ENCODE peak calls at places on chromosomes 1 and 21, in four cellular contexts. One of them, this sample, is unnamed.

GRCh38 chr1:161511018-161511755 is 5.9 kb downstream of the FCGR2A start:
- DNase-seq in H1: no peak
- DNase-seq in GM12878: no peak
- DNase-seq in HepG2: no peak
- DNase-seq in this sample: no peak

GRCh38 chr1:26540346-26540745 is 10.8 kb downstream of the RPS6KA1 start:
- DNase-seq in H1: no peak
- DNase-seq in GM12878: no peak
- DNase-seq in HepG2: no peak
- DNase-seq in this sample: no peak

GRCh38 chr1:209600541-209600940 is 17.0 kb downstream of the CAMK1G start:
- DNase-seq in H1: no peak
- DNase-seq in GM12878: no peak
- DNase-seq in HepG2: no peak
- DNase-seq in this sample: no peak

GRCh38 chr1:4630561-4630960 is 23.8 kb upstream of the AJAP1 start:
- DNase-seq in H1: no peak
- DNase-seq in GM12878: no peak
- DNase-seq in HepG2: no peak
- DNase-seq in this sample: no peak

GRCh38 chr21:25421327-25422028 is 185.8 kb downstream of the MRPL39 start:
- DNase-seq in H1: no peak
- DNase-seq in GM12878: peak; percentile 93
- DNase-seq in HepG2: no peak
- DNase-seq in this sample: no peak

GRCh38 chr1:94209425-94209824 is 28.0 kb downstream of the ARHGAP29 start:
- DNase-seq in H1: no peak
- DNase-seq in GM12878: no peak
- DNase-seq in HepG2: peak; percentile 64
- DNase-seq in this sample: no peak

GRCh38 chr1:241883159-241883558 is 35.2 kb downstream of the EXO1 start:
- DNase-seq in H1: no peak
- DNase-seq in GM12878: no peak
- DNase-seq in HepG2: no peak
- DNase-seq in this sample: no peak

GRCh38 chr1:28885982-28886730 is 28.2 kb upstream of the EPB41 start:
- DNase-seq in H1: no peak
- DNase-seq in GM12878: no peak
- DNase-seq in HepG2: no peak
- DNase-seq in this sample: no peak

GRCh38 chr1:17119076-17119743 is at the start of gene PADI2:
- DNase-seq in H1: peak; percentile 89
- DNase-seq in GM12878: no peak
- DNase-seq in HepG2: no peak
- DNase-seq in this sample: peak; percentile 96

GRCh38 chr1:160629286-160630210 is 17.3 kb downstream of the SLAMF1 start:
- DNase-seq in H1: no peak
- DNase-seq in GM12878: no peak
- DNase-seq in HepG2: no peak
- DNase-seq in this sample: no peak

GRCh38 chr1:39761557-39762260 is 9.4 kb downstream of the OXCT2 start:
- DNase-seq in H1: no peak
- DNase-seq in GM12878: no peak
- DNase-seq in HepG2: no peak
- DNase-seq in this sample: no peak

GRCh38 chr1:30405081-30405480 is 318.3 kb downstream of the MATN1 start:
- DNase-seq in H1: no peak
- DNase-seq in GM12878: no peak
- DNase-seq in HepG2: no peak
- DNase-seq in this sample: no peak

GRCh38 chr1:46717654-46718053 is 1.3 kb downstream of the EFCAB14 start:
- DNase-seq in H1: no peak
- DNase-seq in GM12878: no peak
- DNase-seq in HepG2: no peak
- DNase-seq in this sample: no peak

GRCh38 chr1:10693497-10694273 is 102.8 kb downstream of the CASZ1 start:
- DNase-seq in H1: peak; percentile 59
- DNase-seq in GM12878: no peak
- DNase-seq in HepG2: no peak
- DNase-seq in this sample: peak; percentile 74

GRCh38 chr1:27004471-27005165 is 8.0 kb downstream of the TENT5B start:
- DNase-seq in H1: peak; percentile 74
- DNase-seq in GM12878: no peak
- DNase-seq in HepG2: no peak
- DNase-seq in this sample: peak; percentile 57

GRCh38 chr1:11178021-11179015 is 10.8 kb upstream of the ANGPTL7 start:
- DNase-seq in H1: no peak
- DNase-seq in GM12878: no peak
- DNase-seq in HepG2: no peak
- DNase-seq in this sample: no peak

GRCh38 chr21:19807231-19807630 is 1191.0 kb upstream of the NCAM2 start:
- DNase-seq in H1: no peak
- DNase-seq in GM12878: no peak
- DNase-seq in HepG2: no peak
- DNase-seq in this sample: no peak

GRCh38 chr1:26016944-26017545 is 4.5 kb upstream of the EXTL1 start:
- DNase-seq in H1: no peak
- DNase-seq in GM12878: no peak
- DNase-seq in HepG2: no peak
- DNase-seq in this sample: no peak

GRCh38 chr1:54332781-54333585 is 73.2 kb downstream of the SSBP3 start:
- DNase-seq in H1: no peak
- DNase-seq in GM12878: no peak
- DNase-seq in HepG2: no peak
- DNase-seq in this sample: no peak

GRCh38 chr1:55063562-55063942 is 24.2 kb downstream of the PCSK9 start:
- DNase-seq in H1: no peak
- DNase-seq in GM12878: no peak
- DNase-seq in HepG2: no peak
- DNase-seq in this sample: no peak

GRCh38 chr1:11320153-11320936 is 47.3 kb downstream of the UBIAD1 start:
- DNase-seq in H1: peak; percentile 91
- DNase-seq in GM12878: no peak
- DNase-seq in HepG2: peak; percentile 16
- DNase-seq in this sample: peak; percentile 76

GRCh38 chr1:41762251-41762650 is 156.5 kb downstream of the HIVEP3 start:
- DNase-seq in H1: no peak
- DNase-seq in GM12878: no peak
- DNase-seq in HepG2: no peak
- DNase-seq in this sample: no peak

GRCh38 chr1:240091614-240092300 is at the start of gene FMN2:
- DNase-seq in H1: peak; percentile 67
- DNase-seq in GM12878: no peak
- DNase-seq in HepG2: peak; percentile 0
- DNase-seq in this sample: peak; percentile 94

GRCh38 chr21:21268061-21268471 is 269.9 kb downstream of the NCAM2 start:
- DNase-seq in H1: no peak
- DNase-seq in GM12878: no peak
- DNase-seq in HepG2: no peak
- DNase-seq in this sample: no peak

DNA sequence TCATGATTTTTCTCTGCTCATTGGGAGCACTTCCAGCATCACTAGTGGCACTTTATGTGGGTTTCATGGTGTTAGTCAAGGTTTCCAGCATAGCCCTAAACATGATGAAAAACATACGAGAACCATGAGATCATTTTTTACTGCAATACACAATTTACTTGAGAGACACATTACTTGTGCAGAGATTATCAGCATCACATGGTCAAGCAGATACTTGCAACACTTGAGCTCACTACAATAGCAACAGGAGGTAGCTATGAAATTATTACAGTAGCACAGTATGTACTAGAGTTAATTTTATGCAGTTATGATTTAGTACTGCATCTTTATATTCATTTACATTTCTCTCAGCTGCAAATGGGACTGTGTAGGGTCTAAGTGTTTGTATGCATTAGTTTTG is 36.3 kb downstream of the ITGB3BP start:
- DNase-seq in H1: no peak
- DNase-seq in GM12878: no peak
- DNase-seq in HepG2: no peak
- DNase-seq in this sample: peak; percentile 10
- TF ChIP-seq TCF12 in H1: no peak
- TF ChIP-seq TCF12 in GM12878: no peak
- TF ChIP-seq TCF12 in HepG2: no peak
- TF ChIP-seq TCF12 in this sample: no peak

GRCh38 chr1:206814716-206815341 is 42.5 kb upstream of the IL10 start:
- DNase-seq in H1: no peak
- DNase-seq in GM12878: no peak
- DNase-seq in HepG2: no peak
- DNase-seq in this sample: peak; percentile 74
- TF ChIP-seq SIN3A in H1: no peak
- TF ChIP-seq SIN3A in GM12878: no peak
- TF ChIP-seq SIN3A in HepG2: no peak
- TF ChIP-seq SIN3A in this sample: no peak

DNA sequence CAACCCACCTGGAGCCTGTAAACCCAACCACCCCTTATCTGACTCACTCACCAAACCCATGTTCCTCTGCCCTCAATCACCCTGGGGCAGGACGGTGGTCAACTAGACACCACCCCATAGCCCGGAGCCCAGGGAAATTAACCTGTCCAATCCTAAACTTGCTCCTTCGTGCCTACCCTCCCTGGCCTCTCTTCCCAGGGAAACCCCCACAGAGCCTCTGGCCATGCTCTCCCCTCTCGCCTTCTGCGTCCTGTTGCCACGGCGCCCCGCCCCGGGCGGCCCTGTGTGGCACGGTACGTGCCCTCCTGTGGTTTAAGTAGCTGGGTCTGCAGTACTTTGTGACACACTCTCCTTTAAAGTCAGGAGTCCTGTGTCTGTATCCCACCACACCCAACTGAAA is 4.0 kb upstream of the FTCD start:
- DNase-seq in H1: peak; percentile 36
- DNase-seq in GM12878: no peak
- DNase-seq in HepG2: no peak
- DNase-seq in this sample: no peak
- TF ChIP-seq TCF12 in H1: no peak
- TF ChIP-seq TCF12 in GM12878: no peak
- TF ChIP-seq TCF12 in HepG2: no peak
- TF ChIP-seq TCF12 in this sample: no peak

DNA sequence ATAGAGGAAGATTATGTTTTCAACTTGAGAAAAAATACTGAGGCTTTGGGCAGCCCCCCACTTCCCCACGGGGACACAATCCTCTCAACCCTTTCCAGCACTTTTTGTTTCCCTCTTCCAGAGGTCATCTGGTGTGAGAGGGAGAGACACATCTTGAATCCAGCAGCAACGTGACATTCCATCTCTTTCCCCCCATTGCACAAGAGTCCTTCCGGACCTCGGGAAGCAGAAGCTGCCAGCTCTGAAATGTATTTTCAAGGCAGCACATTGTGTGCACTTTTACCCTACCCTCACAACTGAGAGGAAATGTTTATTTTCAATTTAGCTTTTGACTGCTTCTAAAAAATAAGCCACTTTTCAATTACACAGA is 43.0 kb upstream of the FMO2 start:
- DNase-seq in H1: no peak
- DNase-seq in GM12878: no peak
- DNase-seq in HepG2: peak; percentile 7
- DNase-seq in this sample: no peak
- TF ChIP-seq SIN3A in H1: no peak
- TF ChIP-seq SIN3A in GM12878: no peak
- TF ChIP-seq SIN3A in HepG2: no peak
- TF ChIP-seq SIN3A in this sample: no peak

GRCh38 chr1:105793541-105794146 is 1262.8 kb upstream of the PRMT6 start:
- DNase-seq in H1: peak; percentile 56
- DNase-seq in GM12878: no peak
- DNase-seq in HepG2: peak; percentile 39
- DNase-seq in this sample: peak; percentile 69
- TF ChIP-seq TCF12 in H1: no peak
- TF ChIP-seq TCF12 in GM12878: no peak
- TF ChIP-seq TCF12 in HepG2: no peak
- TF ChIP-seq TCF12 in this sample: no peak

GRCh38 chr1:221845650-221846371 is 103.9 kb upstream of the DUSP10 start:
- DNase-seq in H1: no peak
- DNase-seq in GM12878: no peak
- DNase-seq in HepG2: peak; percentile 29
- DNase-seq in this sample: no peak
- TF ChIP-seq SIN3A in H1: no peak
- TF ChIP-seq SIN3A in GM12878: no peak
- TF ChIP-seq SIN3A in HepG2: no peak
- TF ChIP-seq SIN3A in this sample: no peak

DNA sequence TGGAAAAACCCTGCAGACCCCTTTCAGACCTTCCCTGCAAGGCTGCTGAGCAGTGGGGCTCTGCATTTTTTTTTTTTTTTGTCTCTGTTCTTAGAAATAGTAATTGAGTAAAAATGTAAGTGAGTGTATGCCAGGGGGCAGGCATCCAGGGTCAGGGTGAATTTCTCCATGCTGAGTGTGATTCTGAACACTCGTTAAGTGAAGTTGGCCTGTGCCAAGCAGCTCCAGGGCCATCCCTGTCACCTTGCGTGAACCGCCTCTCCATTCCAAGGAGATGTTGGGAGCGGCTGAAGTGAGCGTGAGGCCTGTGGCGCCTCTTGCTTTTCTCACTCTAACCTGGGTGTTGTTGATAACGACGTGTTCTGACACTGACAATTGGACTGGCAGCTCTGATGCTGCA is 20.5 kb downstream of the TGFB2 start:
- DNase-seq in H1: no peak
- DNase-seq in GM12878: no peak
- DNase-seq in HepG2: no peak
- DNase-seq in this sample: no peak
- TF ChIP-seq TCF12 in H1: no peak
- TF ChIP-seq TCF12 in GM12878: no peak
- TF ChIP-seq TCF12 in HepG2: no peak
- TF ChIP-seq TCF12 in this sample: no peak

DNA sequence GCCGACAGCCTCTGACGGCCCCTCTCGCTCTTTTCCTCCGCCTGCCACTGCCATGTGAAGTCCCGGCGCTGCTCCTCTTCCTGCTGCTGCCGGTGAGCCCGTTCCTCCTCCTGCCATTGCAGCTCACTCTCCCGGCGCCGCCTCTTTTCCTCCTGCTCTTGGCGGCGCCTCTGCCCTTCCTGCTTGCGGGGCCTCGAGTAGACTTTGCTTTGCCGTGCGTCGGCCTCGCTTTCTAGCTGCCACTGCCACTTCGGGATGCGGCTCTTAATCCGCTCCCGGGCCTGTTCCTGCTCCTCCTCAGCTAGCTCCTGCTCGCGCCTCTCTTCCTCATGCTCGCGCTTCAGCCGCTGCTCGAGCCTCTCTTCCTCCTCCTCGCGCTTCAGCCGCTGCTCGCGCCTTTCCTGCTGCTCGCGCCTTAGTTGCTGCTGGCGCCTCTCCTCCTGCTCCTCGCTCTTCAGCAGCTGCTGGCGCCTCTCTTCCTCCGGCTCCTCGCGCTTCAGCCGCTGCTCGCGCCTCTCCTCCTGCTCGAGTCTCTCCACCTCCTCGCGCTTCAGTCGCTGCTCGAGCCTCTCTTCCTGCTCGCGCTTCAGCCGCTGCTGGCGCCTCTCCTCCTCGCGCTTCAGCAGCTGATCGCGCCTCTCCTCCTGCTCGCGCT is 4.3 kb downstream of the TCHH start:
- DNase-seq in H1: peak; percentile 67
- DNase-seq in GM12878: no peak
- DNase-seq in HepG2: no peak
- DNase-seq in this sample: no peak
- TF ChIP-seq SIN3A in H1: no peak
- TF ChIP-seq SIN3A in GM12878: no peak
- TF ChIP-seq SIN3A in HepG2: no peak
- TF ChIP-seq SIN3A in this sample: no peak